ENCODE peak calls at places on chromosome 22, in six cellular contexts. E, P, J, G, I and A are unnamed samples.

GRCh38 chr22:29334696-29335344 is 19.3 kb upstream of the RASL10A start:
- DNase-seq in E (no peak), P (no peak), J (no peak), G (no peak), I (no peak), A (no peak)

GRCh38 chr22:22884888-22885840 is 2.5 kb upstream of the IGLL5 start:
- DNase-seq in E (no peak), P (no peak), J (peak), G (no peak), I (no peak), A (no peak)

GRCh38 chr22:47534150-47535133 is 772.0 kb downstream of the TBC1D22A start:
- DNase-seq in E (peak), P (no peak), J (peak), G (no peak), I (no peak), A (no peak)

GRCh38 chr22:17264321-17265052 is 45.3 kb upstream of the ADA2 start:
- DNase-seq in E (no peak), P (no peak), J (peak), G (no peak), I (no peak), A (peak)

GRCh38 chr22:23315341-23315917 is 135.1 kb downstream of the BCR start:
- DNase-seq in E (peak), P (no peak), J (peak), G (peak), I (peak), A (peak)

GRCh38 chr22:49157529-49158339 is 669.9 kb downstream of the BRD1 start:
- DNase-seq in E (no peak), P (no peak), J (no peak), G (no peak), I (no peak), A (no peak)

GRCh38 chr22:28410050-28410816 is 269.4 kb downstream of the TTC28 start:
- DNase-seq in E (no peak), P (no peak), J (no peak), G (no peak), I (no peak), A (no peak)

GRCh38 chr22:23750744-23751440 is at the start of gene ZNF70:
- DNase-seq in E (peak), P (peak), J (peak), G (peak), I (peak), A (peak)

GRCh38 chr22:48705159-48705916 is 1122.3 kb downstream of the BRD1 start:
- DNase-seq in E (no peak), P (no peak), J (no peak), G (no peak), I (no peak), A (no peak)

GRCh38 chr22:21568207-21569075 is 927 bp downstream of the UBE2L3 start:
- DNase-seq in E (no peak), P (no peak), J (peak), G (peak), I (no peak), A (peak)

GRCh38 chr22:35044607-35045390 is 21.2 kb upstream of the ISX start:
- DNase-seq in E (no peak), P (no peak), J (no peak), G (no peak), I (no peak), A (no peak)

GRCh38 chr22:42308887-42309468 is 38.5 kb upstream of the TCF20 start:
- DNase-seq in E (no peak), P (no peak), J (no peak), G (no peak), I (no peak), A (no peak)
- TF ChIP-seq CTCF in E (no peak), P (no peak), J (no peak), G (no peak), I (no peak), A (no peak)

GRCh38 chr22:37419916-37420655 is 7.2 kb downstream of the ELFN2 start:
- DNase-seq in E (no peak), P (no peak), J (no peak), G (peak), I (no peak), A (no peak)
- H3K4me3 ChIP-seq in E (peak), P (peak), J (no peak), G (peak), I (peak), A (no peak)

GRCh38 chr22:45462034-45462655 is 40.5 kb upstream of the FBLN1 start:
- DNase-seq in E (no peak), P (no peak), J (no peak), G (no peak), I (no peak), A (no peak)
- TF ChIP-seq CTCF in E (no peak), P (no peak), J (no peak), G (no peak), I (no peak), A (no peak)

GRCh38 chr22:36330655-36331305 is 57.0 kb downstream of the MYH9 start:
- DNase-seq in E (peak), P (no peak), J (peak), G (no peak), I (no peak), A (no peak)

GRCh38 chr22:36333632-36334031 is 54.1 kb downstream of the MYH9 start:
- DNase-seq in E (no peak), P (no peak), J (no peak), G (no peak), I (no peak), A (no peak)

GRCh38 chr22:36331306-36331911 is 56.4 kb downstream of the MYH9 start:
- DNase-seq in E (peak), P (peak), J (peak), G (peak), I (peak), A (peak)

GRCh38 chr22:36332623-36333331 is 55.0 kb downstream of the MYH9 start:
- DNase-seq in E (no peak), P (no peak), J (no peak), G (peak), I (no peak), A (no peak)

GRCh38 chr22:36331912-36332622 is 55.7 kb downstream of the MYH9 start:
- DNase-seq in E (peak), P (no peak), J (peak), G (peak), I (no peak), A (peak)
- H3K4me3 ChIP-seq in E (peak), P (no peak), J (no peak), G (peak), I (peak), A (no peak)

GRCh38 chr22:27327981-27328721 is 473.4 kb downstream of the MN1 start:
- DNase-seq in E (no peak), P (no peak), J (no peak), G (no peak), I (no peak), A (no peak)
- TF ChIP-seq CTCF in E (no peak), P (no peak), J (no peak), G (no peak), I (no peak), A (no peak)

GRCh38 chr22:44703269-44703870 is 1.4 kb downstream of the PRR5 start:
- DNase-seq in E (no peak), P (no peak), J (no peak), G (no peak), I (no peak), A (no peak)
- H3K4me3 ChIP-seq in E (peak), P (peak), J (peak), G (peak), I (peak), A (peak)

GRCh38 chr22:41621911-41622179 is 750 bp downstream of the XRCC6 start:
- DNase-seq in E (no peak), P (no peak), J (no peak), G (no peak), I (no peak), A (no peak)

GRCh38 chr22:41619979-41620645 is 731 bp downstream of the DESI1 start:
- DNase-seq in E (peak), P (no peak), J (peak), G (peak), I (no peak), A (peak)

GRCh38 chr22:41625577-41625976 is 4.5 kb downstream of the XRCC6 start:
- DNase-seq in E (no peak), P (no peak), J (no peak), G (no peak), I (no peak), A (no peak)

GRCh38 chr22:41620646-41621098 is at the start of gene DESI1:
- DNase-seq in E (no peak), P (no peak), J (no peak), G (no peak), I (no peak), A (peak)

GRCh38 chr22:41621099-41621910 is at the start of gene XRCC6:
- DNase-seq in E (peak), P (peak), J (peak), G (peak), I (peak), A (peak)
- TF ChIP-seq CTCF in E (no peak), P (no peak), J (no peak), G (no peak), I (no peak), A (no peak)

GRCh38 chr22:38462960-38463784 is 4.7 kb upstream of the KDELR3 start:
- DNase-seq in E (peak), P (no peak), J (peak), G (no peak), I (no peak), A (no peak)
- H3K4me3 ChIP-seq in E (peak), P (no peak), J (peak), G (no peak), I (no peak), A (no peak)

DNA sequence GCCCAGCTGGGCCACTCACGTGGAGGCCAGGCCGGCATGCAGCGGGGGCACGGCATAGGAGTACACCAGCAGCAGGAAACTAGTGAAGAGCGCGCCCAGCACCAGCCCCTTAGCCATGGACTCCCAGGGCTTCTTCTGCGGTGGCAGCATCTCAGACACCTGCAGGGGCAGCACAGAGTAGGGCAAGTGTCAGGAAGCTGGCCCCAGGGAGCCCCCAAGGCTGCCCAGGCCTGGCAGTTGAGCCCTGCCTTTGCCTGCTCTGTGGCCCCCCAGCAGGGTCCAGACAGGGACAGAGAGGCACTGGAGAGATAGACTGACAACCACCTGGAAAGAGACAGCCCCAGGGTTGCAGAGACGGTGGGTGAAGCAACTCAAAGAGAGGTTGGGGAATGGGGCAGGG is 10.7 kb upstream of the SEC14L6 start:
- DNase-seq in E (no peak), P (no peak), J (no peak), G (no peak), I (no peak), A (no peak)
- TF ChIP-seq CTCF in E (no peak), P (no peak), J (no peak), G (no peak), I (no peak), A (no peak)

GRCh38 chr22:20395181-20395896 is 1.4 kb downstream of the ZNF74 start:
- DNase-seq in E (no peak), P (no peak), J (no peak), G (no peak), I (no peak), A (no peak)

GRCh38 chr22:20397498-20397897 is 3.5 kb downstream of the ZNF74 start:
- DNase-seq in E (no peak), P (no peak), J (no peak), G (no peak), I (no peak), A (no peak)

GRCh38 chr22:20396639-20397038 is 2.7 kb downstream of the ZNF74 start:
- DNase-seq in E (no peak), P (no peak), J (no peak), G (no peak), I (no peak), A (no peak)

GRCh38 chr22:20393705-20394476 is at the start of gene ZNF74:
- DNase-seq in E (peak), P (peak), J (peak), G (peak), I (peak), A (peak)

GRCh38 chr22:20395897-20396287 is 1.9 kb downstream of the ZNF74 start:
- DNase-seq in E (no peak), P (no peak), J (no peak), G (no peak), I (no peak), A (no peak)
- H3K4me3 ChIP-seq in E (no peak), P (peak), J (no peak), G (no peak), I (no peak), A (no peak)